ENCODE peak calls at places on chromosomes 6 and 20, in seven cellular contexts. A, G, Z, P, U, M and I are unnamed samples.

GRCh38 chr20:4488407-4489339 is 233.0 kb upstream of the PRND start:
- DNase-seq in A (no peak), G (no peak), Z (no peak), P (peak; percentile 85), U (no peak), M (peak; percentile 52), I (peak; percentile 35)

GRCh38 chr6:11586574-11586973 is 49.0 kb downstream of the TMEM170B start:
- DNase-seq in A (peak; percentile 39), G (no peak), Z (no peak), P (peak; percentile 94), U (peak; percentile 72), M (peak; percentile 93), I (peak; percentile 85)

GRCh38 chr6:158063736-158064135 is 82.1 kb downstream of the SYNJ2 start:
- DNase-seq in A (no peak), G (no peak), Z (no peak), P (no peak), U (no peak), M (no peak), I (no peak)

GRCh38 chr6:73079978-73080377 is 145.3 kb downstream of the KHDC1L start:
- DNase-seq in A (no peak), G (no peak), Z (no peak), P (peak; percentile 43), U (no peak), M (no peak), I (no peak)

GRCh38 chr20:47929368-47930115 is 144.3 kb upstream of the SULF2 start:
- DNase-seq in A (no peak), G (no peak), Z (no peak), P (peak; percentile 26), U (peak; percentile 67), M (peak; percentile 56), I (no peak)

GRCh38 chr20:21511850-21512633 is 1.8 kb downstream of the NKX2-2 start:
- DNase-seq in A (no peak), G (peak; percentile 68), Z (peak; percentile 81), P (no peak), U (peak; percentile 56), M (no peak), I (no peak)

GRCh38 chr6:22716721-22717120 is 147.4 kb downstream of the HDGFL1 start:
- DNase-seq in A (no peak), G (no peak), Z (no peak), P (no peak), U (peak; percentile 16), M (no peak), I (no peak)

GRCh38 chr6:13383280-13384163 is 55.2 kb upstream of the TBC1D7 start:
- DNase-seq in A (no peak), G (no peak), Z (no peak), P (peak; percentile 54), U (no peak), M (peak; percentile 50), I (no peak)

GRCh38 chr6:131129657-131130545 is 5.4 kb upstream of the AKAP7 start:
- DNase-seq in A (no peak), G (no peak), Z (no peak), P (no peak), U (no peak), M (no peak), I (no peak)

GRCh38 chr6:119426619-119427018 is 77.1 kb upstream of the MAN1A1 start:
- DNase-seq in A (no peak), G (no peak), Z (no peak), P (no peak), U (no peak), M (no peak), I (peak; percentile 48)

GRCh38 chr6:7243188-7243942 is 69.6 kb downstream of the SSR1 start:
- DNase-seq in A (peak; percentile 74), G (peak; percentile 57), Z (peak; percentile 57), P (peak; percentile 64), U (peak; percentile 84), M (peak; percentile 80), I (peak; percentile 24)

GRCh38 chr6:89950879-89951391 is 56.7 kb downstream of the GJA10 start:
- DNase-seq in A (no peak), G (no peak), Z (no peak), P (no peak), U (no peak), M (no peak), I (peak; percentile 90)

GRCh38 chr6:87789198-87789899 is 87.3 kb upstream of the AKIRIN2 start:
- DNase-seq in A (no peak), G (no peak), Z (no peak), P (peak; percentile 46), U (peak; percentile 59), M (peak; percentile 82), I (peak; percentile 50)

GRCh38 chr20:25178563-25179438 is 16.7 kb upstream of the ENTPD6 start:
- DNase-seq in A (peak; percentile 29), G (no peak), Z (peak; percentile 48), P (peak; percentile 91), U (peak; percentile 52), M (peak; percentile 66), I (peak; percentile 94)

GRCh38 chr20:62665826-62666735 is 23.8 kb downstream of the SLCO4A1 start:
- DNase-seq in A (no peak), G (no peak), Z (no peak), P (no peak), U (no peak), M (no peak), I (no peak)

GRCh38 chr20:32362924-32363364 is 4.8 kb downstream of the ASXL1 start:
- DNase-seq in A (no peak), G (no peak), Z (no peak), P (peak; percentile 35), U (no peak), M (no peak), I (no peak)

GRCh38 chr6:79601020-79601609 is 30.0 kb upstream of the SH3BGRL2 start:
- DNase-seq in A (no peak), G (no peak), Z (no peak), P (peak; percentile 88), U (no peak), M (peak; percentile 85), I (no peak)

GRCh38 chr6:56900784-56901183 is 54.1 kb upstream of the BEND6 start:
- DNase-seq in A (no peak), G (no peak), Z (no peak), P (no peak), U (no peak), M (no peak), I (no peak)

GRCh38 chr6:56905378-56905777 is 49.5 kb upstream of the BEND6 start:
- DNase-seq in A (no peak), G (no peak), Z (no peak), P (no peak), U (no peak), M (no peak), I (peak; percentile 62)

GRCh38 chr6:56904068-56904467 is 50.8 kb upstream of the BEND6 start:
- DNase-seq in A (no peak), G (no peak), Z (no peak), P (no peak), U (no peak), M (no peak), I (no peak)

GRCh38 chr6:56899753-56900152 is 55.2 kb upstream of the BEND6 start:
- DNase-seq in A (no peak), G (no peak), Z (no peak), P (no peak), U (no peak), M (no peak), I (no peak)

DNA sequence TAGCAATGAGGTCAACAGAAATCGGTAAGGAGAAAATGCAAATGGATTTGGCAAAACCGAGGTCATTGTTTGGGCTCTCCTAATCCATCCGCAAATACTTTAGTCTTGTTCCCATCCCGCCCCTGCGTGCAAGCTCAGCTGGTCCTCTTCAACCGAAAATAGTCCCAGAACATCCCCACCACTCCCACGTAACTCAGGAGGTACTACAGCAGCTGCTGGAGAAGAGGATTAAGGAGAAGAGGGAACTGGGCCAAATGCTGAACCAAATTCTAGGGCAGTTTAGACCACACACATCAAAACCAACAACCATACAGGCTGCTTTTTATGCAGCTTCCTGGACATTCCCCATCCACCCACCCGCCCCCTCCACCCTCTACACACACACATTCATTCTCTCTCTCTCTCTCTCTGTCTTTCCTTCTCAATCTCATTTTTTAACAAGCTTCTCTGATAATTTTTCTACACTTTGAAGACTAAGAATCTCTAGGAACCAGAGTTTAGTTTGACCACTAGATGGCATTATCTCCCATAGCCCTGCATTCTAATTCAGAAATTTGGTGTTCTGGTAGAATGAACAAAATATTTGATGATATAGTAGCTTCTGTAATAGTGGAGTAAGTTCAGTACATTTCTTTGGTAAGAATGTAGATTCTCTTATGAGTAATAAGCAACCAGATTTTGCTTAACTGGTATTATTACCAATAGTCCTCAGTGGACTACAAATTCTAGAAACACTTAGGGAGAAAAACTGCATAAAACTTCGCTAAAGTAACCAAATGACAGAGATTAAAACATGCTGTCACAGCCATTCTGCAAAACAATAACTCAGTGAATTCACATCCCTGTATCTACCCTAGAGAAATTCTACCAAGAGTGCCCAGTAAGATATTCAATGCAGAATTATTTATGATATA is 52.1 kb upstream of the BEND6 start:
- DNase-seq in A (peak; percentile 14), G (no peak), Z (no peak), P (peak; percentile 76), U (peak; percentile 28), M (peak; percentile 46), I (peak; percentile 71)
- H3K27ac ChIP-seq in A (no peak overlapping the region), G (no peak overlapping the region), Z (no peak overlapping the region), P (peak overlapping the region; percentile 58), U (no peak overlapping the region), M (no peak overlapping the region), I (no peak overlapping the region)

GRCh38 chr6:153931431-153931830 is 107.6 kb upstream of the OPRM1 start:
- DNase-seq in A (no peak), G (no peak), Z (no peak), P (no peak), U (no peak), M (no peak), I (no peak)

GRCh38 chr6:153927867-153928266 is 111.2 kb upstream of the OPRM1 start:
- DNase-seq in A (no peak), G (no peak), Z (no peak), P (no peak), U (no peak), M (no peak), I (no peak)
- H3K18ac ChIP-seq in A (no peak overlapping the region), G (no peak overlapping the region), Z (no peak overlapping the region), P (no peak overlapping the region), U (no peak overlapping the region), M (no peak overlapping the region), I (no peak overlapping the region)

GRCh38 chr6:160378886-160379285 is 30.7 kb downstream of the SLC22A3 start:
- DNase-seq in A (no peak), G (no peak), Z (no peak), P (no peak), U (no peak), M (no peak), I (no peak)
- H3K27ac ChIP-seq in A (no peak overlapping the region), G (no peak overlapping the region), Z (no peak overlapping the region), P (no peak overlapping the region), U (no peak overlapping the region), M (no peak overlapping the region), I (no peak overlapping the region)

GRCh38 chr6:53363341-53364079 is 14.8 kb upstream of the ELOVL5 start:
- DNase-seq in A (no peak), G (no peak), Z (no peak), P (no peak), U (no peak), M (no peak), I (no peak)

GRCh38 chr6:53358440-53359087 is 9.8 kb upstream of the ELOVL5 start:
- DNase-seq in A (no peak), G (no peak), Z (no peak), P (no peak), U (no peak), M (no peak), I (no peak)

GRCh38 chr6:53359843-53360834 is 11.4 kb upstream of the ELOVL5 start:
- DNase-seq in A (no peak), G (no peak), Z (no peak), P (peak; percentile 13), U (peak; percentile 69), M (peak; percentile 56), I (peak; percentile 48)

GRCh38 chr6:53359088-53359842 is 10.5 kb upstream of the ELOVL5 start:
- DNase-seq in A (peak; percentile 95), G (peak; percentile 97), Z (peak; percentile 96), P (peak; percentile 91), U (peak; percentile 99), M (peak; percentile 97), I (peak; percentile 86)

GRCh38 chr6:53361549-53362031 is 12.8 kb upstream of the ELOVL5 start:
- DNase-seq in A (no peak), G (no peak), Z (no peak), P (peak; percentile 30), U (peak; percentile 29), M (no peak), I (no peak)
- H3K18ac ChIP-seq in A (no peak overlapping the region), G (no peak overlapping the region), Z (no peak overlapping the region), P (no peak overlapping the region), U (no peak overlapping the region), M (no peak overlapping the region), I (no peak overlapping the region)